ENCODE peak calls at places on chromosome 11, in four cellular contexts. M is fibroblast of lung, Y is IMR-90, S is DND-41. O is an unnamed sample. For H3K36me3, the result is how much of the 10 kb centered on the place peaks cover.

GRCh38 chr11:105447936-105448702 is 161.8 kb upstream of the GRIA4 start:
- DNase-seq in M (no peak), Y (no peak), S (no peak), O (no peak)

GRCh38 chr11:2837651-2838050 is 47.9 kb downstream of the CDKN1C start:
- DNase-seq in M (no peak), Y (no peak), S (no peak), O (no peak)

GRCh38 chr11:14520902-14521151 is 641 bp upstream of the PSMA1 start:
- DNase-seq in M (no peak), Y (no peak), S (no peak), O (no peak)

GRCh38 chr11:86513746-86514373 is 139.2 kb downstream of the CCDC81 start:
- DNase-seq in M (no peak), Y (no peak), S (no peak), O (no peak)

GRCh38 chr11:11407065-11407737 is 54.2 kb upstream of the CSNK2A3 start:
- DNase-seq in M (no peak), Y (no peak), S (no peak), O (no peak)

GRCh38 chr11:120259988-120260565 is 20.1 kb downstream of the POU2F3 start:
- DNase-seq in M (no peak), Y (no peak), S (no peak), O (no peak)

GRCh38 chr11:24082860-24083259 is 414.0 kb upstream of the LUZP2 start:
- DNase-seq in M (no peak), Y (no peak), S (no peak), O (no peak)

GRCh38 chr11:24389575-24389974 is 107.3 kb upstream of the LUZP2 start:
- DNase-seq in M (no peak), Y (no peak), S (no peak), O (no peak)

GRCh38 chr11:59025097-59025496 is 61.0 kb upstream of the GLYATL1B start:
- DNase-seq in M (no peak), Y (no peak), S (no peak), O (no peak)

GRCh38 chr11:94132823-94133408 is 4.3 kb downstream of the PANX1 start:
- DNase-seq in M (no peak), Y (no peak), S (no peak), O (no peak)

GRCh38 chr11:75673977-75674582 is 5.2 kb upstream of the MAP6 start:
- DNase-seq in M (peak), Y (peak), S (peak), O (no peak)

GRCh38 chr11:6315811-6316425 is 4.4 kb downstream of the CAVIN3 start:
- DNase-seq in M (peak), Y (peak), S (peak), O (peak)

GRCh38 chr11:79264284-79264683 is 176.5 kb downstream of the TENM4 start:
- DNase-seq in M (peak), Y (no peak), S (no peak), O (no peak)

GRCh38 chr11:10807629-10808552 is 835 bp downstream of the EIF4G2 start:
- DNase-seq in M (peak), Y (peak), S (peak), O (peak)

GRCh38 chr11:86743223-86744118 is 56.9 kb upstream of the PRSS23 start:
- DNase-seq in M (peak), Y (peak), S (no peak), O (no peak)

GRCh38 chr11:83156996-83157754 is at the start of gene PCF11:
- DNase-seq in M (no peak), Y (no peak), S (no peak), O (peak)

GRCh38 chr11:58575377-58576020 is at the start of gene LPXN:
- DNase-seq in M (no peak), Y (peak), S (peak), O (no peak)

GRCh38 chr11:5046754-5047330 is 516 bp downstream of the OR52J3 start:
- DNase-seq in M (no peak), Y (no peak), S (no peak), O (no peak)

GRCh38 chr11:70481625-70482528 is 83.5 kb downstream of the CTTN start:
- DNase-seq in M (peak), Y (peak), S (no peak), O (no peak)

GRCh38 chr11:110435780-110436717 is 6.3 kb downstream of the FDX1 start:
- DNase-seq in M (peak), Y (peak), S (no peak), O (no peak)

GRCh38 chr11:103910721-103911120 is 125.7 kb upstream of the DDI1 start:
- DNase-seq in M (no peak), Y (no peak), S (no peak), O (no peak)

GRCh38 chr11:71962428-71963038 is 33.7 kb downstream of the RNF121 start:
- DNase-seq in M (peak), Y (peak), S (no peak), O (no peak)

GRCh38 chr11:111726301-111726713 is 39.9 kb downstream of the PPP2R1B start:
- DNase-seq in M (no peak), Y (no peak), S (no peak), O (no peak)

GRCh38 chr11:13685461-13686108 is 17.1 kb downstream of the FAR1 start:
- DNase-seq in M (no peak), Y (peak), S (no peak), O (no peak)

GRCh38 chr11:46369458-46370152 is 11.9 kb upstream of the MDK start:
- DNase-seq in M (peak), Y (peak), S (peak), O (peak)

GRCh38 chr11:46367916-46368267 is 13.6 kb upstream of the MDK start:
- DNase-seq in M (no peak), Y (no peak), S (no peak), O (no peak)

GRCh38 chr11:46366260-46366659 is 15.2 kb upstream of the MDK start:
- DNase-seq in M (no peak), Y (no peak), S (no peak), O (no peak)

GRCh38 chr11:46366661-46367161 is 14.8 kb upstream of the MDK start:
- DNase-seq in M (no peak), Y (no peak), S (no peak), O (no peak)

GRCh38 chr11:46367244-46367915 is 14.1 kb upstream of the MDK start:
- DNase-seq in M (peak), Y (peak), S (peak), O (peak)
- H3K4me3 ChIP-seq in M (no peak), Y (no peak), S (no peak), O (no peak)

GRCh38 chr11:28842716-28843115 is 734.5 kb downstream of the METTL15 start:
- DNase-seq in M (no peak), Y (peak), S (no peak), O (no peak)
- H3K36me3 ChIP-seq in M (under half), Y (under half), S (under half), O (under half)

DNA sequence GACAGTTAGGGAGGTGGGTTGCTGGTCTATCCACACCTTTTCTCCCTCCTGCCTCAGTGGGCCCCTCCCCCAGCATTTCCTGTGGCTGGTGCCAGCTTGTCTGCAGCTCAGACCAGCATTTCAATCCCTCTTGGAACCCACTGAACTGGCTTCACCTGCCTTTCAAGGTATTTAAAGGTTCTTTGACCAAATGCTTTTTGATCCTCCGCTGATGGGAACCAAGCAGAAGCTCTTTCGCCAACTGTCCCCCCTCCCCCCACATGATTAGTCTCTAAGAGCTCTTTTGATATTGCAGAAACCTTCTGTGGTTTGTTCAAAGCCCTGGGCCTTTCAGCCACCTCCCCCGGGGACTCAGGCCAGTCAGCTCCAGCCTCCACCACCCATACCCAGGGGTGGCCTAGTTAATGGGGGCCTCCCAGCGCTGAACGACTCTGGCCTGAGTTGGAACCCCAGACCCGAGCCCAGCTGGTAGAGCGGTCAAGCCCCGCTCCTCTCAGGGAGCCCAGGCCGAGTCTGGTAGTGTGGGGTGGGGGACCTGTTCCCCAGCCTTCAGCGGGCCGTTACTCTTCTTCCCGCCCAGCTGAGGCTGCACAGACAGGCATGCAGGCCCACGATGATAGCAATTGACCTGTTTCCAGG is 6.0 kb upstream of the SYT7 start:
- DNase-seq in M (no peak), Y (no peak), S (no peak), O (peak)
- H3K4me3 ChIP-seq in M (no peak), Y (no peak), S (no peak), O (peak)

DNA sequence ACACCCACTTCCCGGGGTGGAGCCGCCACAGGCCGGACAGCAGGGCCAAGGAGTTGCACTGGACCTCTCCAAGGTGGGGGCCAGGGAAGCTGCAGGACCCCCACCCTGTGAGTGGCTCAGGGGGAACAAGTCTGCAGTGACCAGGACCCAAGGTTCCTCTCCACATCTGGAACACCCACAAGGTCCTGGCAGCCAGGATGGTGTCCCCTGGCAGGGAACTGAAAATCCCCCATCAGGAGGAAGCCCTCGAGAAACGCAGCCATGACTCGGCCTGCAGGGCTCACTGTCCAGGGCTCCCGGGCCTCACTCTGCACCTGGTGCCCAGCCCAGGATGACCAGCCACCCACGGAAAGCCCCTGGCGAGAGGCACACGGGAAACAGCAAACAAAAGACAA is 11.5 kb downstream of the RNH1 start:
- DNase-seq in M (no peak), Y (peak), S (no peak), O (peak)
- H3K36me3 ChIP-seq in M (under half), Y (half or more), S (half or more), O (under half)

GRCh38 chr11:118263109-118263508 is 988 bp downstream of the MPZL2 start:
- DNase-seq in M (no peak), Y (no peak), S (no peak), O (no peak)
- H3K4me3 ChIP-seq in M (no peak), Y (no peak), S (no peak), O (no peak)

GRCh38 chr11:29669336-29669735 is 347.5 kb downstream of the KCNA4 start:
- DNase-seq in M (no peak), Y (no peak), S (no peak), O (no peak)
- H3K36me3 ChIP-seq in M (under half), Y (under half), S (under half), O (under half)

GRCh38 chr11:122202951-122203456 is 87.0 kb upstream of the BLID start:
- DNase-seq in M (peak), Y (peak), S (peak), O (peak)
- H3K4me3 ChIP-seq in M (peak), Y (peak), S (no peak), O (no peak)

GRCh38 chr11:130909650-130910049 is 6.6 kb downstream of the SNX19 start:
- DNase-seq in M (peak), Y (peak), S (no peak), O (no peak)
- H3K36me3 ChIP-seq in M (under half), Y (under half), S (half or more), O (under half)

GRCh38 chr11:19576903-19577302 is 135.7 kb upstream of the NAV2 start:
- DNase-seq in M (no peak), Y (no peak), S (no peak), O (no peak)
- H3K4me3 ChIP-seq in M (no peak), Y (no peak), S (no peak), O (no peak)

O was measured in H7.